ENCODE peak calls at places on chromosomes 6 and 20, in five cellular contexts. Y is stimulated activated naive CD8-positive, alpha-beta T cell treated with anti-CD3 and anti-CD28 coated beads, Interleukin-15, Interleukin-2, amounts not matched to agents 100 U/mL and 50 U/mL, for 24 hours; H is glomerular endothelial cell; U is kidney tubule cell; R is globus pallidus. V is an unnamed sample.

GRCh38 chr6:16824804-16825777 is 63.8 kb upstream of the ATXN1 start:
- DNase-seq in H (no peak), U (no peak), R (peak; percentile 33), Y (no peak), V (no peak)

GRCh38 chr6:158514176-158514575 is 45.7 kb upstream of the TMEM181 start:
- DNase-seq in H (no peak), R (no peak), U (no peak), Y (peak; percentile 13), V (no peak)

GRCh38 chr20:11766961-11767360 is 150.7 kb upstream of the BTBD3 start:
- DNase-seq in Y (no peak), H (no peak), R (no peak), U (no peak), V (no peak)

GRCh38 chr6:170193326-170193821 is 97.5 kb downstream of the DLL1 start:
- DNase-seq in U (no peak), H (no peak), Y (no peak), R (no peak), V (no peak)

GRCh38 chr20:38986663-38987062 is 24.5 kb downstream of the DHX35 start:
- DNase-seq in R (no peak), H (no peak), Y (no peak), U (no peak), V (no peak)

GRCh38 chr20:35355372-35355771 is 56.4 kb downstream of the UQCC1 start:
- DNase-seq in Y (no peak), H (no peak), U (no peak), R (no peak), V (no peak)

GRCh38 chr6:85275338-85275985 is 174.4 kb upstream of the NT5E start:
- DNase-seq in Y (no peak), R (no peak), U (no peak), H (no peak), V (no peak)

GRCh38 chr6:42168650-42169049 is 4.5 kb upstream of the GUCA1A start:
- DNase-seq in R (no peak), Y (no peak), U (no peak), H (no peak), V (no peak)

GRCh38 chr20:19096847-19097246 is 115.6 kb upstream of the SLC24A3 start:
- DNase-seq in H (no peak), U (no peak), R (no peak), Y (no peak), V (no peak)

GRCh38 chr6:10589429-10589727 is 68.2 kb downstream of the GCNT2 start:
- DNase-seq in R (no peak), Y (no peak), U (no peak), H (no peak), V (no peak)

GRCh38 chr20:47125553-47126373 is 230.7 kb downstream of the ZMYND8 start:
- DNase-seq in R (no peak), Y (no peak), H (no peak), U (peak; percentile 29), V (no peak)

GRCh38 chr6:141677598-141678211 is 455.0 kb upstream of the GJE1 start:
- DNase-seq in Y (no peak), H (no peak), U (peak; percentile 30), R (no peak), V (no peak)

GRCh38 chr20:32792316-32792715 is 27.4 kb upstream of the MAPRE1 start:
- DNase-seq in H (no peak), R (peak; percentile 19), Y (peak; percentile 59), U (peak; percentile 25), V (no peak)

GRCh38 chr6:23562554-23562953 is 563.5 kb upstream of the NRSN1 start:
- DNase-seq in Y (no peak), H (no peak), U (no peak), R (no peak), V (no peak)

GRCh38 chr20:884983-885952 is 30.9 kb downstream of the ANGPT4 start:
- DNase-seq in H (no peak), Y (peak; percentile 9), U (peak; percentile 48), R (no peak), V (no peak)

GRCh38 chr6:45500924-45501816 is 123.4 kb upstream of the SUPT3H start:
- DNase-seq in U (no peak), Y (no peak), H (no peak), R (no peak), V (no peak)

GRCh38 chr6:169897601-169898358 is 146.4 kb downstream of the ERMARD start:
- DNase-seq in Y (no peak), H (no peak), U (no peak), R (no peak), V (no peak)

GRCh38 chr20:45963059-45964011 is 8.7 kb downstream of the ZNF335 start:
- DNase-seq in Y (no peak), U (peak; percentile 58), R (no peak), H (no peak), V (no peak)

GRCh38 chr6:1576166-1576565 is 33.5 kb upstream of the FOXC1 start:
- DNase-seq in U (no peak), Y (no peak), H (no peak), R (no peak), V (no peak)

GRCh38 chr6:84019812-84020211 is 13.8 kb upstream of the MRAP2 start:
- DNase-seq in H (no peak), U (no peak), R (no peak), Y (no peak), V (no peak)

GRCh38 chr20:18645196-18645745 is 57.4 kb downstream of the DTD1 start:
- DNase-seq in U (no peak), Y (no peak), H (no peak), R (no peak), V (no peak)

GRCh38 chr6:112342511-112342910 is 4.6 kb upstream of the RFPL4B start:
- DNase-seq in H (no peak), U (no peak), R (no peak), Y (no peak), V (no peak)

GRCh38 chr20:840503-840857 is 7.0 kb downstream of the FAM110A start:
- DNase-seq in H (no peak), Y (no peak), R (no peak), U (no peak), V (no peak)

GRCh38 chr6:36333889-36334288 is 2.8 kb downstream of the BNIP5 start:
- DNase-seq in H (no peak), R (no peak), U (no peak), Y (no peak), V (no peak)

GRCh38 chr6:126804255-126805064 is 314.0 kb upstream of the RSPO3 start:
- DNase-seq in U (peak; percentile 59), Y (no peak), H (peak; percentile 51), R (peak; percentile 27), V (no peak)

GRCh38 chr6:81818778-81819491 is 66.5 kb upstream of the TENT5A start:
- DNase-seq in H (no peak), Y (no peak), R (no peak), U (no peak), V (no peak)

GRCh38 chr20:3900187-3900604 is 11.0 kb downstream of the PANK2 start:
- DNase-seq in R (no peak), U (no peak), Y (no peak), H (no peak), V (no peak)

GRCh38 chr6:96089173-96089572 is 73.4 kb downstream of the FUT9 start:
- DNase-seq in H (no peak), R (no peak), U (peak; percentile 12), Y (no peak), V (no peak)

GRCh38 chr6:27836783-27837635 is 75.2 kb downstream of the OR2B2 start:
- DNase-seq in R (peak; percentile 59), U (peak; percentile 86), H (no peak), Y (peak; percentile 58), V (peak; percentile 72)

GRCh38 chr6:109194770-109195169 is 99.5 kb downstream of the CEP57L1 start:
- DNase-seq in R (no peak), U (no peak), Y (no peak), H (no peak), V (no peak)

GRCh38 chr20:63681609-63682142 is 14.8 kb upstream of the TNFRSF6B start:
- DNase-seq in H (no peak), U (no peak), Y (no peak), R (no peak), V (no peak)

GRCh38 chr6:4188801-4189200 is 53.4 kb upstream of the ECI2 start:
- DNase-seq in H (no peak), U (no peak), Y (no peak), R (no peak), V (no peak)

GRCh38 chr6:52929321-52930164 is 20.0 kb upstream of the GSTA3 start:
- DNase-seq in Y (no peak), R (no peak), U (peak; percentile 90), H (peak; percentile 22), V (no peak)

GRCh38 chr6:105560611-105561066 is 157.8 kb upstream of the PREP start:
- DNase-seq in R (no peak), Y (no peak), H (no peak), U (peak; percentile 11), V (no peak)

GRCh38 chr6:56540950-56541600 is 101.6 kb downstream of the DST start:
- DNase-seq in H (no peak), R (no peak), U (no peak), Y (no peak), V (no peak)

GRCh38 chr6:126040826-126041225 is 54.5 kb downstream of the TRMT11 start:
- DNase-seq in H (peak; percentile 14), Y (no peak), R (no peak), U (peak; percentile 89), V (peak; percentile 58)

GRCh38 chr20:33680681-33681080 is 5.5 kb downstream of the E2F1 start:
- DNase-seq in Y (no peak), U (no peak), R (no peak), H (no peak), V (no peak)

GRCh38 chr6:42017021-42017643 is 33.2 kb upstream of the TAF8 start:
- DNase-seq in Y (peak; percentile 63), H (no peak), U (peak; percentile 56), R (no peak), V (no peak)